ENCODE peak calls at places on chromosomes 2 and 18, in five cellular contexts. Q, E, W, F and O are unnamed samples.

GRCh38 chr18:66752733-66753132 is 148.8 kb upstream of the CDH19 start:
- DNase-seq in Q (no peak), E (no peak), W (no peak), F (no peak), O (no peak)

GRCh38 chr18:59823611-59824195 is 76.1 kb upstream of the PMAIP1 start:
- DNase-seq in Q (peak; percentile 73), E (peak; percentile 76), W (peak; percentile 65), F (peak; percentile 81), O (no peak)

GRCh38 chr2:64658269-64658668 is 4.6 kb upstream of the SERTAD2 start:
- DNase-seq in Q (no peak), E (no peak), W (no peak), F (no peak), O (no peak)

GRCh38 chr2:210955591-210955990 is 399.2 kb downstream of the CPS1 start:
- DNase-seq in Q (no peak), E (peak; percentile 21), W (no peak), F (peak; percentile 79), O (no peak)

GRCh38 chr2:9745153-9745899 is 97.9 kb upstream of the TAF1B start:
- DNase-seq in Q (no peak), E (peak; percentile 61), W (no peak), F (no peak), O (no peak)

GRCh38 chr18:63025251-63025710 is 294.3 kb downstream of the BCL2 start:
- DNase-seq in Q (no peak), E (no peak), W (peak; percentile 17), F (no peak), O (no peak)

GRCh38 chr2:200218645-200219044 is 87.8 kb upstream of the SPATS2L start:
- DNase-seq in Q (no peak), E (no peak), W (no peak), F (no peak), O (no peak)

GRCh38 chr2:85419009-85419711 is 646 bp downstream of the SH2D6 start:
- DNase-seq in Q (no peak), E (no peak), W (no peak), F (no peak), O (no peak)

GRCh38 chr2:58553937-58554336 is 312.8 kb upstream of the FANCL start:
- DNase-seq in Q (no peak), E (peak; percentile 4), W (no peak), F (peak; percentile 8), O (no peak)

GRCh38 chr2:37819228-37819627 is 105.9 kb upstream of the RMDN2 start:
- DNase-seq in Q (peak; percentile 91), E (peak; percentile 78), W (no peak), F (peak; percentile 88), O (peak; percentile 82)

GRCh38 chr18:56999823-57000222 is 147.1 kb upstream of the BOD1L2 start:
- DNase-seq in Q (no peak), E (no peak), W (no peak), F (no peak), O (no peak)

GRCh38 chr18:7414459-7414858 is 152.7 kb upstream of the PTPRM start:
- DNase-seq in Q (no peak), E (no peak), W (peak; percentile 54), F (no peak), O (no peak)

GRCh38 chr2:159612255-159612901 is 4.0 kb downstream of the BAZ2B start:
- DNase-seq in Q (no peak), E (no peak), W (no peak), F (no peak), O (no peak)

GRCh38 chr2:111659361-111660281 is 224.4 kb downstream of the ANAPC1 start:
- DNase-seq in Q (peak; percentile 81), E (peak; percentile 91), W (peak; percentile 22), F (peak; percentile 81), O (peak; percentile 66)

GRCh38 chr2:73091696-73092095 is 20.2 kb upstream of the SFXN5 start:
- DNase-seq in Q (no peak), E (no peak), W (no peak), F (no peak), O (no peak)

GRCh38 chr2:216691210-216691741 is 4.1 kb downstream of the IGFBP5 start:
- DNase-seq in Q (no peak), E (peak; percentile 84), W (peak; percentile 52), F (peak; percentile 72), O (no peak)

GRCh38 chr18:32049393-32050161 is 31.0 kb downstream of the RNF125 start:
- DNase-seq in Q (no peak), E (no peak), W (no peak), F (no peak), O (no peak)

GRCh38 chr2:174711206-174711605 is 53.1 kb downstream of the CHRNA1 start:
- DNase-seq in Q (no peak), E (no peak), W (no peak), F (peak; percentile 22), O (no peak)

GRCh38 chr2:33134764-33135560 is 188.2 kb downstream of the LTBP1 start:
- DNase-seq in Q (no peak), E (peak; percentile 17), W (no peak), F (no peak), O (no peak)